ENCODE peak calls at places on chromosome 21, in five cellular contexts. M, K, I, E and V are unnamed samples.

GRCh38 chr21:35895598-35895997 is 164.7 kb downstream of the SETD4 start:
- DNase-seq in K (no peak), E (no peak), M (no peak), I (no peak), V (no peak)

GRCh38 chr21:45557611-45558043 is 15.4 kb upstream of the SLC19A1 start:
- DNase-seq in E (no peak), I (no peak), K (no peak), M (no peak), V (peak; percentile 61)

GRCh38 chr21:45982256-45982757 is 737 bp downstream of the COL6A1 start:
- DNase-seq in K (no peak), I (peak; percentile 17), M (no peak), E (no peak), V (no peak)

GRCh38 chr21:27570306-27570868 is 603.5 kb upstream of the ADAMTS5 start:
- DNase-seq in M (no peak), E (peak; percentile 93), K (no peak), I (no peak), V (no peak)

GRCh38 chr21:33587792-33588484 is 546 bp downstream of the DONSON start:
- DNase-seq in I (peak; percentile 16), K (peak; percentile 25), M (no peak), E (no peak), V (peak; percentile 85)

GRCh38 chr21:25557170-25557569 is 50.1 kb downstream of the MRPL39 start:
- DNase-seq in E (no peak), I (no peak), M (no peak), K (no peak), V (no peak)

GRCh38 chr21:33025106-33025470 is 647 bp upstream of the OLIG2 start:
- DNase-seq in M (no peak), E (no peak), K (no peak), I (no peak), V (no peak)

GRCh38 chr21:36522174-36522810 is 42.4 kb upstream of the CLDN14 start:
- DNase-seq in M (no peak), K (no peak), E (no peak), I (no peak), V (no peak)

GRCh38 chr21:29939859-29940245 is at the start of gene GRIK1:
- DNase-seq in I (no peak), K (no peak), E (no peak), M (no peak), V (no peak)

GRCh38 chr21:16117851-16118592 is 388.2 kb downstream of the USP25 start:
- DNase-seq in I (no peak), E (no peak), M (no peak), K (no peak), V (no peak)

GRCh38 chr21:46126321-46127238 is 28.7 kb downstream of the COL6A2 start:
- DNase-seq in K (peak; percentile 29), M (no peak), I (no peak), E (no peak), V (peak; percentile 76)

GRCh38 chr21:37862536-37862935 is 53.7 kb downstream of the KCNJ6 start:
- DNase-seq in K (peak; percentile 23), I (peak; percentile 36), E (peak; percentile 19), M (peak; percentile 29), V (no peak)

GRCh38 chr21:29077651-29078090 is 4.2 kb upstream of the CCT8 start:
- DNase-seq in M (no peak), E (no peak), K (no peak), I (no peak), V (no peak)

GRCh38 chr21:16534408-16535099 is 804.8 kb downstream of the USP25 start:
- DNase-seq in E (peak; percentile 92), K (no peak), I (no peak), M (peak; percentile 94), V (peak; percentile 84)

GRCh38 chr21:25342811-25343210 is 264.5 kb downstream of the MRPL39 start:
- DNase-seq in M (no peak), E (no peak), K (no peak), I (no peak), V (no peak)

DNA sequence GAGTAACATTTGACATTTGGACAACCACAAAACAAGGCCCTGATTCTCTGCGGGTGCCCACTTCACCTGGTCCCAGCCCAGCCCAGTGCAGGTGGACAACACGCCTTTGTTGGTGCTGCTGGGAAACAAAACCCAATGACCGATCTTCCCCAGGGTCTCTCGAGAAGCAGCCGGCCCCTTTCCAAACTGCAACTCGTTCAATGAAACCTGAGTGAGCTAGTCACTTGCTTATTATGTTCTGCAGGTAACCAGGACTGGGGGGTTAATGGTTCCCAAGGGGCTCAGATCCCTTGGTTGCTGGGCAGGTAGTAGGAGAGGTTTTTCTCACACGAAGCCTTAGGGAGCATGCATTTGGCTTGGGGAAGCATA is 42.9 kb downstream of the ABCG1 start:
- DNase-seq in K (no peak), M (no peak), I (no peak), E (no peak), V (no peak)
- TF ChIP-seq POLR2A in K (no peak), M (no peak), I (no peak), E (no peak), V (no peak)

GRCh38 chr21:34846601-34847112 is 177.9 kb downstream of the CLIC6 start:
- DNase-seq in K (no peak), E (no peak), I (no peak), M (no peak), V (no peak)

GRCh38 chr21:34846214-34846575 is 177.4 kb downstream of the CLIC6 start:
- DNase-seq in K (no peak), E (no peak), I (no peak), M (no peak), V (no peak)

GRCh38 chr21:34844924-34845238 is 176.1 kb downstream of the CLIC6 start:
- DNase-seq in M (no peak), E (no peak), I (no peak), K (no peak), V (no peak)

GRCh38 chr21:34844033-34844923 is 175.5 kb downstream of the CLIC6 start:
- DNase-seq in E (no peak), I (no peak), K (no peak), M (no peak), V (peak; percentile 87)

GRCh38 chr21:34845521-34846213 is 176.9 kb downstream of the CLIC6 start:
- DNase-seq in E (no peak), I (peak; percentile 52), M (no peak), K (peak; percentile 39), V (peak; percentile 74)
- TF ChIP-seq POLR2AphosphoS5 in E (no peak), I (no peak), M (no peak), K (no peak), V (no peak)

GRCh38 chr21:41429925-41430491 is 4.0 kb downstream of the MX1 start:
- DNase-seq in K (no peak), M (peak; percentile 42), E (peak; percentile 75), I (no peak), V (no peak)
- TF ChIP-seq POLR2A in K (peak; percentile 42), M (no peak), E (no peak), I (peak; percentile 62), V (no peak)

GRCh38 chr21:43712268-43712942 is 6.5 kb upstream of the PDXK start:
- DNase-seq in M (no peak), K (no peak), E (no peak), I (no peak), V (no peak)
- TF ChIP-seq POLR2AphosphoS5 in M (no peak), K (no peak), E (no peak), I (no peak), V (no peak)

GRCh38 chr21:14453339-14453738 is 70.4 kb upstream of the HSPA13 start:
- DNase-seq in E (no peak), M (no peak), I (no peak), K (no peak), V (no peak)
- TF ChIP-seq POLR2A in E (no peak), M (no peak), I (no peak), K (no peak), V (no peak)

GRCh38 chr21:41361786-41362604 is at the start of gene MX2:
- DNase-seq in E (peak; percentile 96), K (peak; percentile 44), M (peak; percentile 91), I (peak; percentile 42), V (peak; percentile 89)
- TF ChIP-seq POLR2AphosphoS5 in E (peak; percentile 39), K (peak; percentile 87), M (peak; percentile 84), I (peak; percentile 84), V (no peak)

GRCh38 chr21:38992737-38993136 is 187.0 kb downstream of the ETS2 start:
- DNase-seq in E (no peak), I (no peak), K (no peak), M (no peak), V (no peak)
- TF ChIP-seq POLR2A in E (no peak), I (no peak), K (no peak), M (no peak), V (no peak)